ENCODE peak calls at places on chromosomes 6 and 20, in six cellular contexts. X is colonic mucosa, M is cardiac fibroblast, B is PC-9, H is BJ, T is thoracic aorta. D is an unnamed sample.

GRCh38 chr6:169964440-169965212 is 213.2 kb downstream of the ERMARD start:
- DNase-seq in T (no peak), X (peak; percentile 9), B (no peak), H (no peak), M (no peak), D (no peak)

GRCh38 chr6:132461958-132462357 is 51.0 kb downstream of the STX7 start:
- DNase-seq in M (no peak), X (no peak), H (no peak), B (no peak), T (no peak), D (no peak)

GRCh38 chr6:112039431-112039770 is 14.5 kb upstream of the CCN6 start:
- DNase-seq in X (no peak), H (no peak), B (no peak), M (no peak), T (no peak), D (no peak)

GRCh38 chr20:14337400-14338171 is at the start of gene FLRT3:
- DNase-seq in T (peak; percentile 16), H (peak; percentile 80), B (peak; percentile 84), M (peak; percentile 95), X (peak; percentile 81), D (peak; percentile 70)

GRCh38 chr6:56803594-56803993 is 151.3 kb upstream of the BEND6 start:
- DNase-seq in T (no peak), H (no peak), B (no peak), M (peak; percentile 78), X (no peak), D (no peak)

GRCh38 chr6:166999845-167000253 is 652 bp downstream of the CEP43 start:
- DNase-seq in X (peak; percentile 63), H (no peak), M (peak; percentile 24), B (no peak), T (no peak), D (no peak)

GRCh38 chr6:125453516-125453915 is 151.7 kb upstream of the HDDC2 start:
- DNase-seq in M (no peak), X (no peak), H (no peak), B (no peak), T (no peak), D (no peak)

GRCh38 chr20:38649275-38649891 is 47.8 kb downstream of the ARHGAP40 start:
- DNase-seq in T (no peak), B (no peak), H (no peak), M (peak; percentile 39), X (no peak), D (no peak)

GRCh38 chr6:70763754-70764153 is 96.1 kb downstream of the SMAP1 start:
- DNase-seq in X (no peak), T (no peak), H (no peak), B (no peak), M (peak; percentile 1), D (no peak)

GRCh38 chr6:90413867-90414266 is 117.2 kb upstream of the BACH2 start:
- DNase-seq in M (no peak), T (no peak), B (no peak), H (no peak), X (peak; percentile 30), D (no peak)

GRCh38 chr6:142737368-142738060 is 207.5 kb downstream of the HIVEP2 start:
- DNase-seq in B (peak; percentile 64), T (no peak), M (peak; percentile 23), H (no peak), X (no peak), D (no peak)

GRCh38 chr6:41568585-41569384 is 22.6 kb downstream of the FOXP4 start:
- DNase-seq in H (no peak), M (peak; percentile 10), T (no peak), B (no peak), X (no peak), D (no peak)

GRCh38 chr6:142816024-142816423 is 129.0 kb downstream of the HIVEP2 start:
- DNase-seq in X (no peak), T (no peak), H (no peak), B (no peak), M (peak; percentile 54), D (no peak)

DNA sequence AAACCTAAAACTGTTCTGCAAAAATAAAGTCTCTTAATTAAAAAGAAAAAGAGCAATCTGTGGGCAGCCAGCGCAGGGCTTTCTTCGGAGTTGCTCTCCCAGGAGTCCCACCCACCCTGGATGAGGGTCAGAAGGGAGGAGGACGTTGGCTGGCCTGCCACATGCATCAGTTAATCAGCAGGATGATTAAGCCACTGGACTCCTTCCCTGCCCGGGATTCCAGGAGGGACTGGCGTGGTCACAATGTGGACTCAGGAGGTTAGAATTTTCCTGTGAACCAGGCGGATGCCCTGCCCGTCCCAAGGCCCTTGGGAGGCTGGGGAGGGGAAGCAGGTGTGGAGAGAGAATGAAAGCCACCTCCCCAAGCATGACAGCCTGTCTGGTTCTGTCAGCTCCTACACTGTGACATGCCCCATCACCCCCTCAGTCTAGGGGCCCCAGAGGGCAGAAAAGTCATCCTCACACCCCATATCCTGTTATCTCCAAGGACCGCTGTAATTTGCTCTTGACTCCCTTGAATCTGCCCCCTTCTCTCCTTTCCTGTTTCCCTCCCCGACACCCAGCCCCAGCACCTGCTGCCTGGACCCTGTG is 11.6 kb upstream of the ITPR3 start:
- DNase-seq in M (peak; percentile 71), H (peak; percentile 50), X (no peak), T (no peak), B (peak; percentile 48), D (no peak)
- H3K4me3 ChIP-seq in M (no peak overlapping the region), H (no peak overlapping the region), X (no peak overlapping the region), T (no peak overlapping the region), B (no peak overlapping the region), D (no peak overlapping the region)

GRCh38 chr6:110534731-110535164 is 58.3 kb upstream of the SLC22A16 start:
- DNase-seq in B (peak; percentile 45), T (no peak), H (no peak), X (peak; percentile 29), M (peak; percentile 80), D (no peak)
- TF ChIP-seq CTCF in B (no peak), T (no peak), H (no peak), X (no peak), M (no peak), D (no peak)

DNA sequence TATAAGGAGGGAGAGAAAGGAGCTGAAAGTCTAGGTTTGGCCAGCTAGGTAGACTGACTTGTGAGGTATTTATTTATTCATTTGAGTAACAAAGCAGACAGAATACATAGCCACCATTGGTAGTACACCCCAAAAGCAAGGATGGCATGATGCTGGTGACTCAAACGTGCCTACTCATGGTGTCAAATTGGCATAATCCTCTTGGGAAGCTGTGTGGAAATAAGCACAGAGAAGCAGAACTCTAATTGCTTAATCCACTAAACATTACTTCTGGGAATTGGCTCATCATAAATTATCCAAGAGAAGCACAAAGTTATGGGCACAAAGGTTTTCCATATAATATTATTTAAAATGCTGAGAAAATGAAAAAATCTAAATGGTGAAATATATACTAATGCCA is 2.5 kb downstream of the DEFB132 start:
- DNase-seq in H (no peak), B (no peak), T (no peak), X (no peak), M (no peak), D (no peak)
- H3K4me3 ChIP-seq in H (no peak overlapping the region), B (no peak overlapping the region), T (no peak overlapping the region), X (no peak overlapping the region), M (no peak overlapping the region), D (no peak overlapping the region)

GRCh38 chr6:128882991-128883571 is at the start of gene LAMA2:
- DNase-seq in H (peak; percentile 43), B (no peak), X (peak; percentile 45), M (peak; percentile 87), T (peak; percentile 14), D (no peak)
- TF ChIP-seq CTCF in H (peak; percentile 47), B (no peak), X (no peak), M (peak; percentile 9), T (no peak), D (peak; percentile 26)

GRCh38 chr6:35539223-35539622 is 26.5 kb upstream of the TULP1 start:
- DNase-seq in B (no peak), M (no peak), H (no peak), X (no peak), T (no peak), D (no peak)
- H3K4me3 ChIP-seq in B (no peak overlapping the region), M (no peak overlapping the region), H (no peak overlapping the region), X (no peak overlapping the region), T (no peak overlapping the region), D (no peak overlapping the region)

DNA sequence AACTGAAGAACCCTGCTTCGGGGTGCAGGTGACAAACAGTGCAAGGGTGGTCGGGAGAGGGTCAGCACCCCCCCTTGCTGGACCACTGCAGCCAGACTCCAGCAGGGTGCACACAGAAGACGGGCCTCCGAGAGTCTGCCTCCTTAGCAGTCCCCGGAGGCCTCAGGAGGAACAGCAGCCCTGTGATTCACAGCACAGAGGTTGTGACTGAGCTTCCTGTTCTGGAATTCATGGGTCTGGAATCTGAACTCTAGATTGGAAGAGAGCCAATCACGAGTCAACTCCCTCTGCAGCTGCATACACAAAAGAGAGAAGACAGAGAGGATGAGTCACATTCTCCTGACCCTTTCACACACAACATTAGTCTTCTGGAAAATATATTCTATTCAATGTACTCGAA is 249.0 kb upstream of the OPRM1 start:
- DNase-seq in T (no peak), X (peak; percentile 19), B (no peak), M (peak; percentile 87), H (peak; percentile 31), D (no peak)
- TF ChIP-seq CTCF in T (peak; percentile 29), X (no peak), B (no peak), M (peak; percentile 46), H (no peak), D (no peak)

GRCh38 chr20:57717797-57718196 is 8.0 kb upstream of the PMEPA1 start:
- DNase-seq in H (no peak), T (no peak), M (no peak), X (no peak), B (peak; percentile 99), D (no peak)
- H3K4me3 ChIP-seq in H (no peak overlapping the region), T (peak overlapping the region; percentile 2), M (no peak overlapping the region), X (no peak overlapping the region), B (peak overlapping the region; percentile 55), D (no peak overlapping the region)